ENCODE peak calls at places on chromosomes 11 and 22, in ten cellular contexts. T is stimulated activated CD4-positive, alpha-beta T cell treated with anti-CD3 and anti-CD28 coated beads, TNF-alpha, amount 100 ng/mL, for 24 hours; A is NCI-H2107; B is amniotic stem cell; G is mucosa of gallbladder; M is ecto neural progenitor cell; L is activated naive CD4-positive, alpha-beta T cell treated with Interleukin-2 at 50 U/mL for 16 hours; N is dorsolateral prefrontal cortex; Z is ACHN; W is cerebellum. D is an unnamed sample.

GRCh38 chr11:82776377-82776776 is 42.7 kb upstream of the FAM181B start:
- DNase-seq in T (no peak), A (no peak), B (no peak), G (no peak), M (no peak), L (no peak), N (no peak), Z (no peak), W (no peak), D (no peak)

GRCh38 chr22:40764743-40765441 is 54.3 kb downstream of the SLC25A17 start:
- DNase-seq in T (peak; percentile 3), A (no peak), B (no peak), G (no peak), M (no peak), L (no peak), N (no peak), Z (no peak), W (no peak), D (no peak)

GRCh38 chr11:79419120-79419519 is 21.7 kb downstream of the TENM4 start:
- DNase-seq in T (no peak), A (no peak), B (no peak), G (no peak), M (no peak), L (no peak), N (no peak), Z (peak; percentile 77), W (no peak), D (no peak)

GRCh38 chr22:19674129-19674928 is 40.0 kb upstream of the SEPTIN5 start:
- DNase-seq in T (no peak), A (no peak), B (no peak), G (no peak), M (no peak), L (no peak), N (no peak), Z (no peak), W (no peak), D (peak; percentile 81)

GRCh38 chr22:30337461-30337778 is 10.7 kb upstream of the TBC1D10A start:
- DNase-seq in T (no peak), A (no peak), B (no peak), G (no peak), M (no peak), L (no peak), N (no peak), Z (no peak), W (no peak), D (no peak)

GRCh38 chr11:116793476-116794096 is 1.9 kb upstream of the APOA5 start:
- DNase-seq in T (no peak), A (no peak), B (no peak), G (no peak), M (no peak), L (no peak), N (no peak), Z (peak; percentile 16), W (no peak), D (no peak)

GRCh38 chr11:3641701-3642070 is at the start of gene ART5:
- DNase-seq in T (no peak), A (no peak), B (no peak), G (no peak), M (no peak), L (no peak), N (no peak), Z (no peak), W (no peak), D (no peak)

GRCh38 chr11:62201376-62201775 is 7.1 kb upstream of the SCGB2A1 start:
- DNase-seq in T (no peak), A (no peak), B (no peak), G (no peak), M (no peak), L (no peak), N (no peak), Z (no peak), W (no peak), D (peak; percentile 16)

GRCh38 chr22:38177044-38177443 is 4.6 kb downstream of the PLA2G6 start:
- DNase-seq in T (no peak), A (no peak), B (no peak), G (no peak), M (no peak), L (no peak), N (no peak), Z (no peak), W (no peak), D (no peak)

GRCh38 chr11:19704213-19704612 is 8.4 kb upstream of the NAV2 start:
- DNase-seq in T (no peak), A (no peak), B (no peak), G (no peak), M (no peak), L (no peak), N (no peak), Z (no peak), W (no peak), D (no peak)

GRCh38 chr11:78796956-78797355 is 222.3 kb upstream of the NARS2 start:
- DNase-seq in T (no peak), A (no peak), B (peak; percentile 71), G (no peak), M (no peak), L (no peak), N (no peak), Z (peak; percentile 72), W (no peak), D (no peak)

GRCh38 chr11:73249304-73249703 is 22.8 kb upstream of the P2RY6 start:
- DNase-seq in T (no peak), A (no peak), B (no peak), G (no peak), M (no peak), L (no peak), N (no peak), Z (no peak), W (no peak), D (no peak)

D was measured in NCI-H2029.